ENCODE peak calls at places on chromosome 20, in five cellular contexts. S is nephron progenitor cell, V is Panc1, D is nucleus accumbens, W is Calu3. Q is an unnamed sample.

GRCh38 chr20:4371623-4372246 is 350.0 kb upstream of the PRND start:
- DNase-seq in S (no peak), V (no peak), D (no peak), W (no peak), Q (no peak)

GRCh38 chr20:61525781-61526431 is 273.8 kb downstream of the CDH4 start:
- DNase-seq in S (peak), V (no peak), D (no peak), W (no peak), Q (no peak)

GRCh38 chr20:39825950-39826349 is 863.1 kb downstream of the MAFB start:
- DNase-seq in S (no peak), V (no peak), D (no peak), W (no peak), Q (no peak)

GRCh38 chr20:3681931-3682820 is at the start of gene ADAM33:
- DNase-seq in S (peak), V (no peak), D (no peak), W (peak), Q (no peak)

GRCh38 chr20:47284373-47284772 is 72.1 kb downstream of the ZMYND8 start:
- DNase-seq in S (no peak), V (no peak), D (no peak), W (no peak), Q (no peak)

GRCh38 chr20:13105071-13105470 is 96.3 kb downstream of the SPTLC3 start:
- DNase-seq in S (peak), V (no peak), D (no peak), W (no peak), Q (peak)

GRCh38 chr20:33566781-33567603 is 77.1 kb downstream of the CBFA2T2 start:
- DNase-seq in S (no peak), V (no peak), D (no peak), W (no peak), Q (no peak)

GRCh38 chr20:50226093-50226974 is 35.7 kb downstream of the CEBPB start:
- DNase-seq in S (no peak), V (no peak), D (no peak), W (peak), Q (no peak)

GRCh38 chr20:39032997-39033396 is 70.9 kb downstream of the DHX35 start:
- DNase-seq in S (no peak), V (no peak), D (no peak), W (no peak), Q (no peak)

GRCh38 chr20:52103911-52104545 is 87.6 kb downstream of the ZFP64 start:
- DNase-seq in S (peak), V (no peak), D (no peak), W (no peak), Q (no peak)

GRCh38 chr20:58981564-58982364 is 708 bp downstream of the NELFCD start:
- DNase-seq in S (no peak), V (no peak), D (no peak), W (peak), Q (peak)

GRCh38 chr20:21324126-21324525 is 21.0 kb downstream of the XRN2 start:
- DNase-seq in S (no peak), V (no peak), D (no peak), W (no peak), Q (no peak)

GRCh38 chr20:362271-363254 is 15.7 kb downstream of the NRSN2 start:
- DNase-seq in S (no peak), V (no peak), D (no peak), W (peak), Q (no peak)

GRCh38 chr20:38098952-38099351 is 65.4 kb downstream of the RPRD1B start:
- DNase-seq in S (no peak), V (no peak), D (no peak), W (no peak), Q (no peak)

GRCh38 chr20:15155848-15156401 is 818.5 kb upstream of the FLRT3 start:
- DNase-seq in S (no peak), V (no peak), D (no peak), W (no peak), Q (no peak)

GRCh38 chr20:47396762-47397476 is 40.4 kb upstream of the ZMYND8 start:
- DNase-seq in S (no peak), V (no peak), D (no peak), W (no peak), Q (no peak)

GRCh38 chr20:33730946-33731692 is 677 bp upstream of the ZNF341 start:
- DNase-seq in S (no peak), V (no peak), D (no peak), W (no peak), Q (no peak)

GRCh38 chr20:35791823-35792222 is 20.0 kb downstream of the PHF20 start:
- DNase-seq in S (no peak), V (no peak), D (no peak), W (no peak), Q (no peak)

GRCh38 chr20:43727980-43728590 is 1.3 kb upstream of the GTSF1L start:
- DNase-seq in S (no peak), V (no peak), D (no peak), W (no peak), Q (no peak)

GRCh38 chr20:13200767-13201500 is 20.1 kb upstream of the ISM1 start:
- DNase-seq in S (no peak), V (no peak), D (no peak), W (no peak), Q (peak)

GRCh38 chr20:17543531-17543961 is 12.4 kb upstream of the BFSP1 start:
- DNase-seq in S (no peak), V (no peak), D (no peak), W (no peak), Q (no peak)

GRCh38 chr20:36259177-36259835 is 23.0 kb downstream of the AAR2 start:
- DNase-seq in S (no peak), V (no peak), D (no peak), W (no peak), Q (no peak)

GRCh38 chr20:3166338-3166912 is 6.8 kb upstream of the FASTKD5 start:
- DNase-seq in S (no peak), V (no peak), D (no peak), W (no peak), Q (no peak)

GRCh38 chr20:1876217-1876921 is 18.8 kb upstream of the SIRPA start:
- DNase-seq in S (no peak), V (no peak), D (no peak), W (peak), Q (no peak)

GRCh38 chr20:63188159-63188442 is 27.8 kb downstream of the YTHDF1 start:
- DNase-seq in S (no peak), V (no peak), D (no peak), W (no peak), Q (no peak)

GRCh38 chr20:24402234-24402633 is 67.2 kb upstream of the SYNDIG1 start:
- DNase-seq in S (no peak), V (no peak), D (no peak), W (no peak), Q (no peak)

GRCh38 chr20:38178065-38178471 is 13.0 kb upstream of the TGM2 start:
- DNase-seq in S (no peak), V (no peak), D (no peak), W (no peak), Q (no peak)

GRCh38 chr20:46572181-46572580 is 21.7 kb upstream of the OCSTAMP start:
- DNase-seq in S (no peak), V (no peak), D (peak), W (peak), Q (no peak)

GRCh38 chr20:22586645-22587310 is 2.4 kb upstream of the FOXA2 start:
- DNase-seq in S (peak), V (no peak), D (no peak), W (peak), Q (no peak)

GRCh38 chr20:62927128-62927705 is 912 bp upstream of the DIDO1 start:
- DNase-seq in S (peak), V (no peak), D (no peak), W (no peak), Q (no peak)

Q was measured in neuronal stem cell.